ENCODE peak calls at places on chromosomes 4 and X, in ten cellular contexts. S is hepatocyte, E is transverse colon, I is mucosa of descending colon, G is HepG2, L is cardiac muscle cell, C is tibial artery, Z is endodermal cell, K is K562, W is colonic mucosa. T is an unnamed sample.

GRCh38 chr4:37872310-37872988 is 18.4 kb upstream of the TBC1D1 start:
- DNase-seq in S (no peak), E (no peak), I (no peak), G (no peak), L (no peak), C (no peak), Z (no peak), K (no peak), W (no peak), T (no peak)

GRCh38 chr4:154348657-154349056 is 142.9 kb downstream of the DCHS2 start:
- DNase-seq in S (no peak), E (no peak), I (no peak), G (peak; percentile 1), L (no peak), C (no peak), Z (peak; percentile 56), K (peak; percentile 10), W (no peak), T (no peak)

GRCh38 chrX:29699214-29699613 is 516.1 kb upstream of the MAGEB2 start:
- DNase-seq in S (no peak), E (no peak), I (no peak), G (no peak), L (no peak), C (no peak), Z (no peak), K (no peak), W (no peak), T (no peak)

GRCh38 chr4:95758001-95758400 is 81.9 kb upstream of the PDHA2 start:
- DNase-seq in S (no peak), E (no peak), I (no peak), G (no peak), L (no peak), C (no peak), Z (no peak), K (no peak), W (no peak), T (no peak)

GRCh38 chr4:155541716-155542115 is 124.9 kb upstream of the GUCY1A1 start:
- DNase-seq in S (no peak), E (no peak), I (no peak), G (no peak), L (no peak), C (no peak), Z (no peak), K (no peak), W (no peak), T (no peak)

GRCh38 chr4:59553063-59553738 is 1646.9 kb upstream of the ADGRL3 start:
- DNase-seq in S (no peak), E (no peak), I (no peak), G (no peak), L (no peak), C (no peak), Z (no peak), K (no peak), W (no peak), T (no peak)

GRCh38 chr4:79164961-79165610 is 160.8 kb downstream of the NAA11 start:
- DNase-seq in S (no peak), E (no peak), I (no peak), G (no peak), L (no peak), C (no peak), Z (peak; percentile 46), K (no peak), W (no peak), T (no peak)

GRCh38 chrX:39777623-39778025 is 320.1 kb downstream of the BCOR start:
- DNase-seq in S (no peak), E (no peak), I (no peak), G (no peak), L (no peak), C (no peak), Z (no peak), K (no peak), W (no peak), T (no peak)

GRCh38 chrX:134782796-134783195 is 124.5 kb upstream of the PLAC1 start:
- DNase-seq in S (peak; percentile 58), E (no peak), I (no peak), G (no peak), L (peak; percentile 58), C (no peak), Z (no peak), K (no peak), W (no peak), T (no peak)

GRCh38 chr4:158259955-158260575 is 49.8 kb downstream of the TMEM144 start:
- DNase-seq in S (peak; percentile 40), E (no peak), I (no peak), G (peak; percentile 9), L (peak; percentile 28), C (no peak), Z (no peak), K (no peak), W (no peak), T (no peak)

GRCh38 chrX:130173190-130173895 is 1.6 kb downstream of the RAB33A start:
- DNase-seq in S (no peak), E (peak; percentile 54), I (no peak), G (no peak), L (no peak), C (peak; percentile 83), Z (no peak), K (peak; percentile 86), W (peak; percentile 41), T (no peak)

GRCh38 chr4:957581-958313 is 15.6 kb downstream of the DGKQ start:
- DNase-seq in S (no peak), E (no peak), I (peak; percentile 29), G (no peak), L (no peak), C (peak; percentile 61), Z (no peak), K (no peak), W (no peak), T (no peak)

GRCh38 chr4:7199129-7199725 is 6.9 kb downstream of the SORCS2 start:
- DNase-seq in S (no peak), E (no peak), I (no peak), G (no peak), L (no peak), C (peak; percentile 52), Z (peak; percentile 38), K (no peak), W (no peak), T (no peak)

GRCh38 chr4:184784628-184785257 is 41.0 kb downstream of the ACSL1 start:
- DNase-seq in S (no peak), E (no peak), I (no peak), G (no peak), L (no peak), C (no peak), Z (no peak), K (no peak), W (no peak), T (no peak)

GRCh38 chrX:136214551-136214950 is 36.6 kb downstream of the MAP7D3 start:
- DNase-seq in S (peak; percentile 19), E (no peak), I (no peak), G (peak; percentile 15), L (no peak), C (no peak), Z (no peak), K (no peak), W (no peak), T (no peak)

GRCh38 chr4:155571184-155571944 is 95.3 kb upstream of the GUCY1A1 start:
- DNase-seq in S (no peak), E (no peak), I (no peak), G (no peak), L (peak; percentile 27), C (no peak), Z (no peak), K (no peak), W (no peak), T (no peak)

GRCh38 chrX:119482497-119483480 is 14.5 kb downstream of the SLC25A5 start:
- DNase-seq in S (peak; percentile 73), E (peak; percentile 76), I (peak; percentile 85), G (no peak), L (peak; percentile 53), C (peak; percentile 75), Z (peak; percentile 88), K (peak; percentile 71), W (peak; percentile 72), T (peak; percentile 64)

GRCh38 chr4:79748835-79749234 is 324.2 kb downstream of the ANTXR2 start:
- DNase-seq in S (no peak), E (no peak), I (no peak), G (no peak), L (no peak), C (no peak), Z (no peak), K (no peak), W (no peak), T (no peak)

DNA sequence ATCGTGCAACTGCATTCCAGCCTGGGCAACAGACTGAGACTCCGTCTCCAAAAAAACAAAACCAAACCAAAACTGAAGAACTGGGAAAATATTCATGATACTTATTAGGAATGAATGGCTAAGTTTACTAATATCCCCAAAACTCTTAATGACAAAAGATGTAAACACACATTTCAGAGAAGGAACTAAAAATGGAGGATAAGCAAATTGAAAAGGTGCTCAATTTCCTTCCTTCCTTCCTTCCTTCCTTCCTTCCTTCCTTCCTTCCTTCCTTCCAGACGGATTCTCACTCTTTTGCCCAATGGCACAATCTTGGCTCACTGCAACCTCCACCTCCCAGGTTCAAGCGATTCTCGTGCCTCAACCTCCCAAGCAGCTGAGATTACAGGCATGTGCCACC is 44.4 kb upstream of the CDKN2AIP start:
- DNase-seq in S (no peak), E (no peak), I (no peak), G (no peak), L (no peak), C (no peak), Z (no peak), K (no peak), W (no peak), T (no peak)
- H3K4me3 ChIP-seq in S (no peak overlapping the region), E (no peak overlapping the region), I (no peak overlapping the region), G (no peak overlapping the region), L (no peak overlapping the region), C (no peak overlapping the region), Z (no peak overlapping the region), K (no peak overlapping the region), W (no peak overlapping the region), T (no peak overlapping the region)

GRCh38 chrX:127519323-127519722 is 532.9 kb downstream of the ACTRT1 start:
- DNase-seq in S (no peak), E (no peak), I (no peak), G (no peak), L (no peak), C (no peak), Z (no peak), K (no peak), W (no peak), T (no peak)
- H3K4me1 ChIP-seq in S (no peaks in the 10 kb centered on the region), E (no peaks in the 10 kb centered on the region), I (no peaks in the 10 kb centered on the region), G (no peaks in the 10 kb centered on the region), L (no peaks in the 10 kb centered on the region), C (no peaks in the 10 kb centered on the region), Z (no peaks in the 10 kb centered on the region), K (no peaks in the 10 kb centered on the region), W (no peaks in the 10 kb centered on the region), T (no peaks in the 10 kb centered on the region)

DNA sequence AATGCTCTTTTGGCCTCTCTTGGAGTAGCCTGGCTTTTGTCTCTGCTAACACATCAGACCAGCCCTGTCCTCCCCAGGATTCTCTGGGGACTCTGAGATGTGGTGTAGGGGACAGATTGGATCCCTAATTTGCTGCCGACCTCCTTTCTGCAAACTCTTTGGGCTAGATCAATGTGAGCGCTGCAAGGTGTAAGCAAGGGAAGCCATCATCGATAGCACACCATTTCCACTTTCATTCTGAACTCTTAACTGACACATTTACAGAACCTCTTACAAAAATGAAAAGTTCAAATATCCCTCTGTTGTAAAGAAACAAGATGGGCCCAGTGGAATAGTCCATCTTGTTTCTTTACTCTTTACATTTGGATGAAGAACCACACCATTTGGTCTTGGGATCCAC is 46.6 kb downstream of the PGRMC2 start:
- DNase-seq in S (no peak), E (no peak), I (no peak), G (no peak), L (no peak), C (no peak), Z (no peak), K (no peak), W (no peak), T (no peak)
- TF ChIP-seq CTCF in S (no peak), E (no peak), I (no peak), G (no peak), L (no peak), C (no peak), Z (no peak), K (no peak), W (no peak), T (no peak)

GRCh38 chrX:42247241-42247640 is 323.9 kb upstream of the CASK start:
- DNase-seq in S (peak; percentile 8), E (no peak), I (no peak), G (no peak), L (no peak), C (no peak), Z (no peak), K (no peak), W (no peak), T (no peak)
- H3K4me3 ChIP-seq in S (no peak overlapping the region), E (no peak overlapping the region), I (no peak overlapping the region), G (peak overlapping the region; percentile 34), L (no peak overlapping the region), C (no peak overlapping the region), Z (no peak overlapping the region), K (no peak overlapping the region), W (no peak overlapping the region), T (no peak overlapping the region)